ENCODE peak calls at places on chromosome 4, in six cellular contexts. B is kidney, K is astrocyte of the cerebellum, O is neural progenitor cell, U is mammary epithelial cell, C is breast epithelium. L is an unnamed sample.

GRCh38 chr4:109701566-109702399 is 1.5 kb downstream of the CASP6 start:
- DNase-seq in B (no peak), K (no peak), O (peak), U (peak), C (no peak), L (peak)

GRCh38 chr4:91198951-91199350 is 1071.8 kb downstream of the CCSER1 start:
- DNase-seq in B (no peak), K (no peak), O (no peak), U (no peak), C (no peak), L (no peak)

GRCh38 chr4:102625232-102625930 is 124.2 kb downstream of the NFKB1 start:
- DNase-seq in B (peak), K (no peak), O (peak), U (peak), C (no peak), L (peak)

GRCh38 chr4:8819421-8820177 is 52.0 kb downstream of the HMX1 start:
- DNase-seq in B (peak), K (no peak), O (peak), U (no peak), C (peak), L (no peak)

GRCh38 chr4:42646999-42647541 is 9.8 kb downstream of the ATP8A1 start:
- DNase-seq in B (no peak), K (no peak), O (no peak), U (no peak), C (no peak), L (no peak)

GRCh38 chr4:124334119-124334518 is 378.4 kb downstream of the ANKRD50 start:
- DNase-seq in B (no peak), K (peak), O (peak), U (peak), C (no peak), L (peak)

GRCh38 chr4:4356106-4357041 is 30.5 kb upstream of the NSG1 start:
- DNase-seq in B (no peak), K (no peak), O (no peak), U (no peak), C (no peak), L (no peak)

GRCh38 chr4:127604949-127605709 is 27.6 kb upstream of the INTU start:
- DNase-seq in B (no peak), K (no peak), O (peak), U (peak), C (no peak), L (peak)

GRCh38 chr4:20248155-20248558 is 3.5 kb upstream of the SLIT2 start:
- DNase-seq in B (no peak), K (peak), O (peak), U (no peak), C (no peak), L (peak)

GRCh38 chr4:139795915-139796314 is 130.3 kb downstream of the MGST2 start:
- DNase-seq in B (no peak), K (no peak), O (no peak), U (no peak), C (no peak), L (no peak)

DNA sequence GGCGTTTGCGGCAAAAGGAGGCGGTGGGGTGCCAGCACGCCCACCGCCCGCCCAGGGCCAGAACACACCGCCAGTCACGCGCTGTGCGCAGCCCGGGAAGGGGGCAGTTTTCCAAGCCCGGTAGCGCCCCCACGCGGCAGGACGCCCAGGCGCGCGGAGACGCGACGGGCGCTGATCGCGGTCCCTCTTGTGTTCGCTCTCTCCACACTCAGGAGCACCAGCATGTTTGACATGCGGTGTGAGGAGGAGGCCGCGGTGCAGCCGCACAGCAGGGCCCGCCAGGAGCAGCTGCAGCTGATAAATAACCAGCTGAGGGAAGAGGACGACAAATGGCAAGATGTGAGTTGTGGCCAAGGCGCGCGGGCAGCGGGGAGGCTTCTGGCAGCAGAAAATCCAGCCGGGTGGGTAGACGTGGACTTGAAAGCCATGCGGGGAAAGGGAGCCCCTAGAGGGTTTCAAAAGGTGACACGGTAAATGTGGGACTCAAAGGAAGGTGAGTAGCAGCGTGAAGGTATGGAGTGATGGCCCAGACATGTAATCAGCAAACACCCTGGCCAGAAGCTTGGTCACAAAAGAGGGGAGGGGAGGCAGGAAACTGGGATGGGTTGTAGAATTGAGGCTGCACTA is 104.1 kb downstream of the PHOX2B start:
- DNase-seq in B (peak), K (peak), O (peak), U (no peak), C (peak), L (peak)
- TF ChIP-seq CTCF in B (peak), K (peak), O (peak), U (peak), C (peak), L (peak)

GRCh38 chr4:175308236-175308635 is 390.1 kb downstream of the ADAM29 start:
- DNase-seq in B (no peak), K (no peak), O (no peak), U (peak), C (no peak), L (no peak)

GRCh38 chr4:175306436-175306835 is 388.3 kb downstream of the ADAM29 start:
- DNase-seq in B (no peak), K (no peak), O (no peak), U (no peak), C (no peak), L (no peak)

GRCh38 chr4:175309041-175309440 is 390.9 kb downstream of the ADAM29 start:
- DNase-seq in B (no peak), K (no peak), O (no peak), U (no peak), C (no peak), L (peak)
- H3K4me3 ChIP-seq in B (no peak), K (no peak), O (no peak), U (no peak), C (no peak), L (no peak)

DNA sequence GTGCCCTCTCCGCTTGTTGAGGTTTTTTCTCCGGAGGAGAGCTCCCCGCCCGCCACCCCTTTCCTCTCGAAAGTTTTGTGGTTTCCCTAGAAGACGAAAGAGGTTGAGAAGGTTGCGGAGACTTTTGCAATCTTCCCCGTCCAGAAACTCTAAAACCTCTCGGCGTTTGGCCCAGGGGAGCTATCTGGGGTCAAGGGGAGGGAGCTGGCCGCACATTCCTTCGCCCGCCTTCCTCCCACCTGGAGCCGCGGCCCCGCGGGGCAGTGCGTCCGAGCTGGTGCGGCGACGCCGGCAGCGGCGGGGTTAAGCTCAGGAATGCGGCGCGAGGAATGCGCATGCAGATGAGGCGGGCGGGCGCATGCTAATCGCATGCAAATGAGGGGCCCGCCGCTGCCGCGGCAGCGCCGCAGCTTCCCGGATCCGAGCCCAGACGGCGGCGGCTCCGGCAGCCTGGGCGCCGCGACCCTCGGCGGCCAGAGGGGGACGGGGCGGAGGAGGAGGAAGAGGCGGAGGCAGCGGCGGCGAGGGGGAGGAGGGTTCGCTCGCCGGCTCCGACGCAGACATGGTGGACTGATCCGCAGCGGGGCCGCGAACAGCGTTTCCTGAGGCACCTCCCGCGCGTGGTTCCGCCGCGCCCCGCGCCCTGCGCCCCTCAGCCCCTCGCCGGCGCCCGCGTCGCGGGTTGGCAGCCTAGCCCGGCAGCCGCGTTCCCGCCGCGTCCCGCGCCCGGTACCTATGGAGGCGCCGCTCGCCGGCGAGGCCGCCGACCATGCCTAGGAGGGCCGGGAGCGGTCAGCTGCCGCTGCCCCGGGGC is at the start of gene WWC2:
- DNase-seq in B (peak), K (peak), O (peak), U (peak), C (peak), L (peak)
- TF ChIP-seq CTCF in B (peak), K (no peak), O (no peak), U (no peak), C (no peak), L (no peak)

GRCh38 chr4:94160774-94161173 is 46.9 kb upstream of the SMARCAD1 start:
- DNase-seq in B (no peak), K (no peak), O (no peak), U (peak), C (no peak), L (peak)

GRCh38 chr4:94158883-94159282 is 48.8 kb upstream of the SMARCAD1 start:
- DNase-seq in B (no peak), K (no peak), O (no peak), U (no peak), C (no peak), L (no peak)

GRCh38 chr4:94159790-94160189 is 47.9 kb upstream of the SMARCAD1 start:
- DNase-seq in B (no peak), K (no peak), O (no peak), U (peak), C (no peak), L (no peak)

GRCh38 chr4:94152466-94152865 is 55.2 kb upstream of the SMARCAD1 start:
- DNase-seq in B (no peak), K (no peak), O (no peak), U (no peak), C (no peak), L (no peak)

GRCh38 chr4:94156816-94157215 is 50.8 kb upstream of the SMARCAD1 start:
- DNase-seq in B (no peak), K (no peak), O (no peak), U (no peak), C (no peak), L (no peak)
- H3K4me3 ChIP-seq in B (no peak), K (no peak), O (no peak), U (no peak), C (no peak), L (no peak)

GRCh38 chr4:16884673-16885460 is 13.6 kb downstream of the LDB2 start:
- DNase-seq in B (no peak), K (no peak), O (no peak), U (no peak), C (no peak), L (no peak)
- TF ChIP-seq CTCF in B (no peak), K (no peak), O (peak), U (no peak), C (no peak), L (no peak)

L was measured in epithelial cell of esophagus.